ENCODE peak calls at places on chromosome 20, in ten cellular contexts. One of them, this sample, is unnamed.

GRCh38 chr20:50379991-50380696 is 130.0 kb upstream of the PTPN1 start:
- DNase-seq in HT1080: no peak
- DNase-seq in C1 segment of cervical spinal cord: no peak
- DNase-seq in GDM1: no peak
- DNase-seq in posterior cingulate gyrus: no peak
- DNase-seq in AG04450: no peak
- DNase-seq in GM23248: no peak
- DNase-seq in NCI-H2081 treated with DMSO at 0.1 percent for 48 hours: no peak
- DNase-seq in ELF-1: no peak
- DNase-seq in CD8-positive, alpha-beta T cell: no peak
- DNase-seq in this sample: no peak

GRCh38 chr20:51529758-51530157 is 12.8 kb downstream of the NFATC2 start:
- DNase-seq in HT1080: no peak
- DNase-seq in C1 segment of cervical spinal cord: no peak
- DNase-seq in GDM1: no peak
- DNase-seq in posterior cingulate gyrus: no peak
- DNase-seq in AG04450: no peak
- DNase-seq in GM23248: no peak
- DNase-seq in NCI-H2081 treated with DMSO at 0.1 percent for 48 hours: no peak
- DNase-seq in ELF-1: no peak
- DNase-seq in CD8-positive, alpha-beta T cell: no peak
- DNase-seq in this sample: no peak

GRCh38 chr20:11001767-11002540 is 328.2 kb upstream of the JAG1 start:
- DNase-seq in HT1080: peak; percentile 99
- DNase-seq in C1 segment of cervical spinal cord: no peak
- DNase-seq in GDM1: no peak
- DNase-seq in posterior cingulate gyrus: no peak
- DNase-seq in AG04450: no peak
- DNase-seq in GM23248: peak; percentile 77
- DNase-seq in NCI-H2081 treated with DMSO at 0.1 percent for 48 hours: no peak
- DNase-seq in ELF-1: no peak
- DNase-seq in CD8-positive, alpha-beta T cell: no peak
- DNase-seq in this sample: peak; percentile 52

GRCh38 chr20:47810116-47810672 is 24.9 kb upstream of the SULF2 start:
- DNase-seq in HT1080: no peak
- DNase-seq in C1 segment of cervical spinal cord: no peak
- DNase-seq in GDM1: no peak
- DNase-seq in posterior cingulate gyrus: no peak
- DNase-seq in AG04450: no peak
- DNase-seq in GM23248: no peak
- DNase-seq in NCI-H2081 treated with DMSO at 0.1 percent for 48 hours: no peak
- DNase-seq in ELF-1: no peak
- DNase-seq in CD8-positive, alpha-beta T cell: no peak
- DNase-seq in this sample: no peak

GRCh38 chr20:41245086-41245707 is 72.3 kb downstream of the ZHX3 start:
- DNase-seq in HT1080: no peak
- DNase-seq in C1 segment of cervical spinal cord: peak; percentile 68
- DNase-seq in GDM1: peak; percentile 30
- DNase-seq in posterior cingulate gyrus: peak; percentile 36
- DNase-seq in AG04450: no peak
- DNase-seq in GM23248: peak; percentile 42
- DNase-seq in NCI-H2081 treated with DMSO at 0.1 percent for 48 hours: no peak
- DNase-seq in ELF-1: peak; percentile 41
- DNase-seq in CD8-positive, alpha-beta T cell: no peak
- DNase-seq in this sample: peak; percentile 40

GRCh38 chr20:35988910-35989463 is 20.6 kb downstream of the CNBD2 start:
- DNase-seq in HT1080: no peak
- DNase-seq in C1 segment of cervical spinal cord: no peak
- DNase-seq in GDM1: no peak
- DNase-seq in posterior cingulate gyrus: no peak
- DNase-seq in AG04450: no peak
- DNase-seq in GM23248: peak; percentile 24
- DNase-seq in NCI-H2081 treated with DMSO at 0.1 percent for 48 hours: no peak
- DNase-seq in ELF-1: no peak
- DNase-seq in CD8-positive, alpha-beta T cell: no peak
- DNase-seq in this sample: no peak

GRCh38 chr20:1391640-1392442 is 1.0 kb downstream of the FKBP1A start:
- DNase-seq in HT1080: peak; percentile 87
- DNase-seq in C1 segment of cervical spinal cord: peak; percentile 27
- DNase-seq in GDM1: no peak
- DNase-seq in posterior cingulate gyrus: no peak
- DNase-seq in AG04450: no peak
- DNase-seq in GM23248: peak; percentile 48
- DNase-seq in NCI-H2081 treated with DMSO at 0.1 percent for 48 hours: no peak
- DNase-seq in ELF-1: peak; percentile 75
- DNase-seq in CD8-positive, alpha-beta T cell: no peak
- DNase-seq in this sample: peak; percentile 50

GRCh38 chr20:49345538-49345937 is 67.7 kb upstream of the ZNFX1 start:
- DNase-seq in HT1080: peak; percentile 48
- DNase-seq in C1 segment of cervical spinal cord: no peak
- DNase-seq in GDM1: no peak
- DNase-seq in posterior cingulate gyrus: peak; percentile 65
- DNase-seq in AG04450: no peak
- DNase-seq in GM23248: peak; percentile 93
- DNase-seq in NCI-H2081 treated with DMSO at 0.1 percent for 48 hours: no peak
- DNase-seq in ELF-1: no peak
- DNase-seq in CD8-positive, alpha-beta T cell: no peak
- DNase-seq in this sample: peak; percentile 89

GRCh38 chr20:43662943-43663655 is 3.8 kb upstream of the MYBL2 start:
- DNase-seq in HT1080: peak; percentile 36
- DNase-seq in C1 segment of cervical spinal cord: no peak
- DNase-seq in GDM1: no peak
- DNase-seq in posterior cingulate gyrus: no peak
- DNase-seq in AG04450: no peak
- DNase-seq in GM23248: peak; percentile 53
- DNase-seq in NCI-H2081 treated with DMSO at 0.1 percent for 48 hours: no peak
- DNase-seq in ELF-1: no peak
- DNase-seq in CD8-positive, alpha-beta T cell: no peak
- DNase-seq in this sample: no peak

GRCh38 chr20:48603116-48603818 is 224.5 kb downstream of the PREX1 start:
- DNase-seq in HT1080: no peak
- DNase-seq in C1 segment of cervical spinal cord: no peak
- DNase-seq in GDM1: no peak
- DNase-seq in posterior cingulate gyrus: no peak
- DNase-seq in AG04450: no peak
- DNase-seq in GM23248: no peak
- DNase-seq in NCI-H2081 treated with DMSO at 0.1 percent for 48 hours: no peak
- DNase-seq in ELF-1: peak; percentile 80
- DNase-seq in CD8-positive, alpha-beta T cell: no peak
- DNase-seq in this sample: no peak

GRCh38 chr20:5608104-5608447 is 142.1 kb upstream of the SHLD1 start:
- DNase-seq in HT1080: no peak
- DNase-seq in C1 segment of cervical spinal cord: no peak
- DNase-seq in GDM1: no peak
- DNase-seq in posterior cingulate gyrus: no peak
- DNase-seq in AG04450: no peak
- DNase-seq in GM23248: no peak
- DNase-seq in NCI-H2081 treated with DMSO at 0.1 percent for 48 hours: peak; percentile 88
- DNase-seq in ELF-1: no peak
- DNase-seq in CD8-positive, alpha-beta T cell: no peak
- DNase-seq in this sample: no peak

This sample was measured in adipocyte.